ENCODE peak calls at places on chromosomes 13 and 19, in nine cellular contexts. U, C, E, N, O, S, I, X and A are unnamed samples.

GRCh38 chr19:55362990-55363716 is at the start of gene GARIN5B:
- DNase-seq in I (no peak), X (peak), S (no peak), N (no peak), O (no peak), C (no peak), U (no peak), E (no peak), A (no peak)

GRCh38 chr19:5926641-5927438 is 12.8 kb downstream of the CAPS start:
- DNase-seq in U (no peak), X (no peak), C (no peak), I (peak), E (no peak), O (no peak), S (peak), N (no peak), A (no peak)

GRCh38 chr13:97401421-97401820 is 32.5 kb upstream of the RAP2A start:
- DNase-seq in I (no peak), E (no peak), X (no peak), C (no peak), S (no peak), N (no peak), U (no peak), O (no peak), A (no peak)

GRCh38 chr13:51953347-51953746 is 57.9 kb downstream of the ATP7B start:
- DNase-seq in N (no peak), U (no peak), X (no peak), S (no peak), I (no peak), E (no peak), O (no peak), C (no peak), A (no peak)

GRCh38 chr19:30240904-30241695 is 131.1 kb upstream of the ZNF536 start:
- DNase-seq in U (no peak), C (no peak), O (no peak), S (no peak), X (no peak), I (no peak), E (no peak), N (no peak), A (no peak)

GRCh38 chr19:18278521-18279265 is 2.7 kb downstream of the JUND start:
- DNase-seq in I (no peak), N (no peak), U (no peak), S (peak), E (no peak), X (no peak), C (no peak), O (no peak), A (no peak)

GRCh38 chr13:28631792-28632191 is 27.1 kb upstream of the POMP start:
- DNase-seq in X (no peak), S (no peak), N (no peak), E (no peak), U (peak), C (no peak), O (no peak), I (no peak), A (no peak)

GRCh38 chr13:99086149-99086868 is 108.4 kb upstream of the DOCK9 start:
- DNase-seq in S (peak), E (no peak), I (peak), X (peak), C (peak), U (peak), O (peak), N (peak), A (no peak)

GRCh38 chr13:39415403-39415802 is 187.6 kb downstream of the LHFPL6 start:
- DNase-seq in I (peak), C (peak), N (no peak), S (peak), O (peak), X (peak), U (peak), E (no peak), A (no peak)

GRCh38 chr19:31148671-31149070 is 200.6 kb downstream of the TSHZ3 start:
- DNase-seq in X (no peak), U (no peak), C (no peak), I (no peak), N (no peak), S (no peak), O (no peak), E (no peak), A (no peak)

GRCh38 chr19:45050036-45050435 is 11.2 kb downstream of the CLASRP start:
- DNase-seq in U (no peak), X (no peak), N (no peak), E (no peak), C (no peak), S (no peak), I (no peak), O (no peak), A (no peak)

GRCh38 chr13:58884810-58885209 is 1253.3 kb downstream of the PCDH17 start:
- DNase-seq in N (no peak), I (no peak), U (no peak), E (no peak), C (no peak), S (no peak), O (no peak), X (peak), A (no peak)

GRCh38 chr13:23081246-23081645 is 99.5 kb upstream of the SGCG start:
- DNase-seq in U (peak), N (no peak), X (no peak), O (no peak), C (no peak), I (no peak), E (no peak), S (no peak), A (no peak)

GRCh38 chr13:23558675-23559536 is 11.3 kb upstream of the TNFRSF19 start:
- DNase-seq in E (no peak), C (no peak), I (peak), N (no peak), U (peak), S (peak), X (no peak), O (no peak), A (no peak)

GRCh38 chr13:108959254-108959653 is 329.8 kb downstream of the MYO16 start:
- DNase-seq in O (no peak), E (no peak), X (no peak), N (no peak), U (no peak), S (peak), C (no peak), I (no peak), A (no peak)

GRCh38 chr19:16920816-16921529 is 32.2 kb downstream of the F2RL3 start:
- DNase-seq in E (no peak), U (peak), X (no peak), O (no peak), C (no peak), I (peak), S (peak), N (no peak), A (no peak)

GRCh38 chr13:43023244-43023931 is at the start of gene DNAJC15:
- DNase-seq in X (peak), O (peak), I (peak), E (peak), U (peak), N (peak), S (peak), C (peak), A (peak)

GRCh38 chr13:99207511-99207910 is 6.9 kb downstream of the UBAC2 start:
- DNase-seq in S (no peak), U (no peak), I (no peak), E (peak), O (no peak), N (no peak), C (no peak), X (no peak), A (no peak)

GRCh38 chr13:114010401-114011101 is 36.7 kb upstream of the C13orf46 start:
- DNase-seq in U (no peak), X (no peak), C (no peak), I (peak), E (no peak), S (no peak), O (no peak), N (no peak), A (no peak)

GRCh38 chr19:15137777-15138176 is 30.6 kb downstream of the SYDE1 start:
- DNase-seq in C (no peak), N (no peak), S (peak), I (no peak), O (no peak), X (no peak), E (no peak), U (peak), A (no peak)

GRCh38 chr19:45278087-45278486 is 27.0 kb downstream of the MARK4 start:
- DNase-seq in E (no peak), X (no peak), S (no peak), I (no peak), N (no peak), O (no peak), C (no peak), U (no peak), A (no peak)

GRCh38 chr19:23286477-23286876 is 36.3 kb upstream of the ZNF724 start:
- DNase-seq in O (peak), E (peak), X (peak), I (no peak), C (no peak), U (no peak), N (no peak), S (no peak), A (no peak)
- TF ChIP-seq CTCF in O (peak), E (no peak), X (peak), I (no peak), C (peak), U (no peak), N (peak), S (peak), A (no peak)

DNA sequence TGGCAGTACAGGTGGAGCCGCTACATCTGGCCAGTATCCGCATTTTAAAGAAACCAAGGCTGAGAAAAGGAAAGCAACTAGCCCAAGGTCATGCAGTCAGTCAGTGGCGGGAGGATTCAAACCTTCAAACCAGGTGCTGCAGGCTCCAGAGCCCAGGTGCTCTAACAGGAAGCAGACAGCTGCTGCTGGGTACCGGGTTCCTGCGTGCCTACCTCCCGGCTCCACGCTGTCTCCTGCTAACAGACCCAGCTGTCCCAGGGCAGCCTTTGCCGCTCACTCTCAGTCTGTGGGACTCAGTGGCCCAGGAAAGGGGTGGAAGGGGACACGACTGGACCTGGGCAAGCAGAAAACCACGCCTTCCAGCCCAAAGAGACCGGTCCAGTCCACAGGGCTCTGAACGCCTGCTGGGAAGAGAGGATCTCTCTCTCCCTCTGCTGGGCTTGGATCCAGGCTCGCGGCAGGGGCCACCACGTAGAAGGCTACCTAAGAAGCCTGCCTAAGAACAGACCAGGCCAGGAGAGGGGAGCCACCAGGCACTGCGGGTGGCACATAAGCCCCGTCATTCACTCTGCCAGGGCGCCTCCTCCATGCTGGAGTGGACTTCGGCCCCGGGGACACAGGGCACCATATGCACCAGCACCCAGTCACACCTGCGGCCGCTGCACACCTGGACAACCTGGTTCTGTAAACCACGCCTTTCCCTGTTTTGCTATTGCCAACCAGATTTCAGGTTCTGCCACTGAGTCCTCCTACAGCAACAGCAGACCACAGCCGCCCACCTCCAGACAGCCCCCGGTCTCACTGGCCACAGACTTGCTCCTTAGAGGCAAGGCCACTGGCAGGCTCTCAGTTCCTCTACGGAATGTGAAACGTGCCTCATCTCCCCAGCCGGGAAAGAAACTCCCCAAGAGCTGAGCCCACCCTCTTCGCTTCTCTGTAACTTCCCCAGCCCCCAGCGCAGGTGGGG is 4.6 kb downstream of the DAPK3 start:
- DNase-seq in S (no peak), X (peak), U (no peak), N (no peak), O (no peak), C (no peak), E (no peak), I (peak), A (no peak)
- TF ChIP-seq CTCF in S (no peak), X (no peak), U (no peak), N (no peak), O (no peak), C (no peak), E (no peak), I (no peak), A (no peak)

GRCh38 chr13:30446122-30446500 is 19.6 kb downstream of the HMGB1 start:
- DNase-seq in N (no peak), X (peak), I (no peak), O (no peak), S (no peak), C (no peak), U (no peak), E (no peak), A (no peak)
- TF ChIP-seq CTCF in N (no peak), X (no peak), I (no peak), O (no peak), S (no peak), C (no peak), U (no peak), E (no peak), A (no peak)

GRCh38 chr19:3976495-3977241 is 5.8 kb upstream of the DAPK3 start:
- DNase-seq in X (no peak), N (no peak), O (peak), C (no peak), U (no peak), E (no peak), S (no peak), I (peak), A (no peak)

GRCh38 chr19:3978145-3978544 is 7.1 kb downstream of the EEF2 start:
- DNase-seq in E (no peak), I (no peak), X (no peak), U (no peak), O (no peak), N (no peak), C (no peak), S (no peak), A (no peak)

GRCh38 chr19:3979289-3979673 is 6.0 kb downstream of the EEF2 start:
- DNase-seq in N (no peak), U (no peak), O (peak), X (no peak), S (no peak), I (no peak), E (no peak), C (no peak), A (no peak)

GRCh38 chr19:3975637-3976087 is 4.8 kb upstream of the DAPK3 start:
- DNase-seq in N (no peak), S (no peak), O (peak), X (no peak), E (no peak), I (no peak), U (no peak), C (no peak), A (no peak)

DNA sequence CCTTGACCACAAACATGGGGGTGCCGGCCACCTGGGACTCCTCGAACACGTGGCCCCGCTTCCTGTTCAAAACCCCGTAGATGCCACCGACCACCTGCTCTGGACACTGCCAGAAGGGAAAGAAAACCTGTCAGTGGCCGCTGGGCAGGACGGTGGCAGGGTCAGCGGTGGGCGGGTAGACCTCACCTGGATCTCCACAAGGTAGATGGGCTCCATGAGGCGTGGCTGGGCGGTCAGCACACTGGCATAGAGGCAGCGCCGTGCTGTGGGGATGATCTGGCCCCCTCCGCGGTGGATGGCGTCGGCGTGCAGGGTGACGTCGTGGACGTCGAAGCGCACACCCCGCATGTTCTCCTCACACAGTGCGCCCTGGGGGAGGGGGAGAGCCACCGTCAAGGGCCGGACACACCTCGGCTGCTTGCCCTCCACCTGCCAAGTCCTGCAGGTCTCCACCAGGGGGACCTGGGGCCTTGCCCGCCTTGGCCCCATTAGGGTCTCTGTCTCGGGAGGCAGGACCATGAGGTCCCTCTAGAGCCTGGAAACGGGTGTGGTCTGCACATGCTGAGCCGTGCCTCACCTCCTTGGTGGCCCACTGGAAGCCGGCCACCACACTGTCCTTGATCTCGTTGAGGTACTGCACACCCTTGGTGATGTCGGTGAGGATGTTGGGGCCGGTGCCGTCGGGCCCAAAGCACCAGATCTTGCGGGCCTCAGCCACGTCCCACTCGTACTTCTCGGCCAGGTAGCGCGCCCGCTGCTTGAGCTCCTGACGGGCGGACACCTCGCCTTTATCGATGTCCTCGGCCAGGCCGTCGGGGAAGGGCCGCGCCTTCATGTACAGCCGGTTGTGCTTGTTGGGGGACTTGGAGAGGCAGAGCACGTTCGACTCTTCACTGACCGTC is 6.6 kb upstream of the DAPK3 start:
- DNase-seq in N (no peak), O (peak), I (peak), E (no peak), C (no peak), S (no peak), U (no peak), X (no peak), A (no peak)
- TF ChIP-seq CTCF in N (peak), O (peak), I (peak), E (no peak), C (peak), S (peak), U (no peak), X (no peak), A (no peak)